ENCODE peak calls at places on chromosomes 16 and 17, in eight cellular contexts. One of them, this sample, is unnamed.

GRCh38 chr16:86224629-86225028 is 285.7 kb upstream of the FOXF1 start:
- DNase-seq in cardiac muscle cell: no peak
- DNase-seq in left lung: no peak
- DNase-seq in SK-N-SH: no peak
- DNase-seq in right lobe of liver: no peak
- DNase-seq in coronary artery: no peak
- DNase-seq in mesendoderm: no peak
- DNase-seq in body of pancreas: no peak
- DNase-seq in this sample: no peak

GRCh38 chr16:28149016-28149888 is 62.5 kb downstream of the XPO6 start:
- DNase-seq in cardiac muscle cell: peak; percentile 15
- DNase-seq in left lung: no peak
- DNase-seq in SK-N-SH: no peak
- DNase-seq in right lobe of liver: no peak
- DNase-seq in coronary artery: no peak
- DNase-seq in mesendoderm: no peak
- DNase-seq in body of pancreas: no peak
- DNase-seq in this sample: no peak

GRCh38 chr17:80036715-80037477 is 454 bp downstream of the CCDC40 start:
- DNase-seq in cardiac muscle cell: no peak
- DNase-seq in left lung: no peak
- DNase-seq in SK-N-SH: peak; percentile 92
- DNase-seq in right lobe of liver: no peak
- DNase-seq in coronary artery: no peak
- DNase-seq in mesendoderm: peak; percentile 90
- DNase-seq in body of pancreas: peak; percentile 44
- DNase-seq in this sample: peak; percentile 31

GRCh38 chr17:60303406-60304099 is 88.4 kb downstream of the USP32 start:
- DNase-seq in cardiac muscle cell: peak; percentile 15
- DNase-seq in left lung: no peak
- DNase-seq in SK-N-SH: no peak
- DNase-seq in right lobe of liver: no peak
- DNase-seq in coronary artery: no peak
- DNase-seq in mesendoderm: no peak
- DNase-seq in body of pancreas: no peak
- DNase-seq in this sample: no peak

GRCh38 chr17:66717680-66718079 is 117.2 kb upstream of the CACNG5 start:
- DNase-seq in cardiac muscle cell: no peak
- DNase-seq in left lung: no peak
- DNase-seq in SK-N-SH: no peak
- DNase-seq in right lobe of liver: no peak
- DNase-seq in coronary artery: no peak
- DNase-seq in mesendoderm: peak; percentile 44
- DNase-seq in body of pancreas: peak; percentile 91
- DNase-seq in this sample: no peak

GRCh38 chr17:63290784-63291183 is 155.3 kb downstream of the CYB561 start:
- DNase-seq in cardiac muscle cell: no peak
- DNase-seq in left lung: no peak
- DNase-seq in SK-N-SH: no peak
- DNase-seq in right lobe of liver: no peak
- DNase-seq in coronary artery: no peak
- DNase-seq in mesendoderm: no peak
- DNase-seq in body of pancreas: no peak
- DNase-seq in this sample: no peak

GRCh38 chr16:11476676-11477075 is 110.0 kb downstream of the LITAF start:
- DNase-seq in cardiac muscle cell: no peak
- DNase-seq in left lung: no peak
- DNase-seq in SK-N-SH: no peak
- DNase-seq in right lobe of liver: no peak
- DNase-seq in coronary artery: no peak
- DNase-seq in mesendoderm: no peak
- DNase-seq in body of pancreas: no peak
- DNase-seq in this sample: no peak

GRCh38 chr17:29107933-29108805 is 65.2 kb downstream of the PIPOX start:
- DNase-seq in cardiac muscle cell: no peak
- DNase-seq in left lung: no peak
- DNase-seq in SK-N-SH: peak; percentile 86
- DNase-seq in right lobe of liver: peak; percentile 86
- DNase-seq in coronary artery: no peak
- DNase-seq in mesendoderm: peak; percentile 44
- DNase-seq in body of pancreas: peak; percentile 96
- DNase-seq in this sample: no peak

GRCh38 chr17:8384801-8385335 is 1.9 kb upstream of the RPL26 start:
- DNase-seq in cardiac muscle cell: peak; percentile 86
- DNase-seq in left lung: no peak
- DNase-seq in SK-N-SH: no peak
- DNase-seq in right lobe of liver: no peak
- DNase-seq in coronary artery: no peak
- DNase-seq in mesendoderm: peak; percentile 100
- DNase-seq in body of pancreas: no peak
- DNase-seq in this sample: no peak

GRCh38 chr16:4615389-4616046 is 830 bp upstream of the UBALD1 start:
- DNase-seq in cardiac muscle cell: no peak
- DNase-seq in left lung: no peak
- DNase-seq in SK-N-SH: no peak
- DNase-seq in right lobe of liver: peak; percentile 50
- DNase-seq in coronary artery: no peak
- DNase-seq in mesendoderm: no peak
- DNase-seq in body of pancreas: no peak
- DNase-seq in this sample: no peak

GRCh38 chr17:71180801-71181385 is 939.9 kb upstream of the SOX9 start:
- DNase-seq in cardiac muscle cell: peak; percentile 63
- DNase-seq in left lung: no peak
- DNase-seq in SK-N-SH: peak; percentile 33
- DNase-seq in right lobe of liver: no peak
- DNase-seq in coronary artery: no peak
- DNase-seq in mesendoderm: no peak
- DNase-seq in body of pancreas: peak; percentile 72
- DNase-seq in this sample: no peak

GRCh38 chr16:8899709-8900317 is 17.7 kb downstream of the LITAFD start:
- DNase-seq in cardiac muscle cell: no peak
- DNase-seq in left lung: no peak
- DNase-seq in SK-N-SH: no peak
- DNase-seq in right lobe of liver: no peak
- DNase-seq in coronary artery: no peak
- DNase-seq in mesendoderm: peak; percentile 35
- DNase-seq in body of pancreas: no peak
- DNase-seq in this sample: no peak

GRCh38 chr16:29877266-29877961 is 14.4 kb upstream of the CDIPT start:
- DNase-seq in cardiac muscle cell: peak; percentile 55
- DNase-seq in left lung: no peak
- DNase-seq in SK-N-SH: peak; percentile 78
- DNase-seq in right lobe of liver: no peak
- DNase-seq in coronary artery: no peak
- DNase-seq in mesendoderm: peak; percentile 99
- DNase-seq in body of pancreas: peak; percentile 37
- DNase-seq in this sample: peak; percentile 24

GRCh38 chr16:65521685-65522338 is 399.9 kb upstream of the CDH11 start:
- DNase-seq in cardiac muscle cell: peak; percentile 51
- DNase-seq in left lung: no peak
- DNase-seq in SK-N-SH: no peak
- DNase-seq in right lobe of liver: no peak
- DNase-seq in coronary artery: no peak
- DNase-seq in mesendoderm: peak; percentile 27
- DNase-seq in body of pancreas: no peak
- DNase-seq in this sample: no peak

GRCh38 chr16:2474877-2475412 is at the start of gene TBC1D24:
- DNase-seq in cardiac muscle cell: peak; percentile 86
- DNase-seq in left lung: peak; percentile 97
- DNase-seq in SK-N-SH: peak; percentile 100
- DNase-seq in right lobe of liver: peak; percentile 90
- DNase-seq in coronary artery: peak; percentile 86
- DNase-seq in mesendoderm: peak; percentile 82
- DNase-seq in body of pancreas: peak; percentile 88
- DNase-seq in this sample: peak; percentile 76

GRCh38 chr17:41796066-41796895 is 9.8 kb upstream of the JUP start:
- DNase-seq in cardiac muscle cell: no peak
- DNase-seq in left lung: no peak
- DNase-seq in SK-N-SH: no peak
- DNase-seq in right lobe of liver: no peak
- DNase-seq in coronary artery: peak; percentile 59
- DNase-seq in mesendoderm: no peak
- DNase-seq in body of pancreas: no peak
- DNase-seq in this sample: no peak

GRCh38 chr17:78343433-78344201 is 16.3 kb downstream of the SOCS3 start:
- DNase-seq in cardiac muscle cell: no peak
- DNase-seq in left lung: peak; percentile 92
- DNase-seq in SK-N-SH: no peak
- DNase-seq in right lobe of liver: peak; percentile 65
- DNase-seq in coronary artery: no peak
- DNase-seq in mesendoderm: no peak
- DNase-seq in body of pancreas: peak; percentile 46
- DNase-seq in this sample: peak; percentile 88

GRCh38 chr16:22625948-22626347 is 115.3 kb downstream of the NPIPB5 start:
- DNase-seq in cardiac muscle cell: no peak
- DNase-seq in left lung: no peak
- DNase-seq in SK-N-SH: no peak
- DNase-seq in right lobe of liver: no peak
- DNase-seq in coronary artery: no peak
- DNase-seq in mesendoderm: no peak
- DNase-seq in body of pancreas: no peak
- DNase-seq in this sample: no peak

GRCh38 chr16:825298-826061 is 24.9 kb upstream of the GNG13 start:
- DNase-seq in cardiac muscle cell: no peak
- DNase-seq in left lung: no peak
- DNase-seq in SK-N-SH: peak; percentile 77
- DNase-seq in right lobe of liver: no peak
- DNase-seq in coronary artery: no peak
- DNase-seq in mesendoderm: no peak
- DNase-seq in body of pancreas: no peak
- DNase-seq in this sample: no peak
- H3K27ac ChIP-seq in cardiac muscle cell: no peak overlapping the region
- H3K27ac ChIP-seq in left lung: no peak overlapping the region
- H3K27ac ChIP-seq in SK-N-SH: no peak overlapping the region
- H3K27ac ChIP-seq in right lobe of liver: no peak overlapping the region
- H3K27ac ChIP-seq in coronary artery: no peak overlapping the region
- H3K27ac ChIP-seq in mesendoderm: no peak overlapping the region
- H3K27ac ChIP-seq in body of pancreas: no peak overlapping the region
- H3K27ac ChIP-seq in this sample: no peak overlapping the region

DNA sequence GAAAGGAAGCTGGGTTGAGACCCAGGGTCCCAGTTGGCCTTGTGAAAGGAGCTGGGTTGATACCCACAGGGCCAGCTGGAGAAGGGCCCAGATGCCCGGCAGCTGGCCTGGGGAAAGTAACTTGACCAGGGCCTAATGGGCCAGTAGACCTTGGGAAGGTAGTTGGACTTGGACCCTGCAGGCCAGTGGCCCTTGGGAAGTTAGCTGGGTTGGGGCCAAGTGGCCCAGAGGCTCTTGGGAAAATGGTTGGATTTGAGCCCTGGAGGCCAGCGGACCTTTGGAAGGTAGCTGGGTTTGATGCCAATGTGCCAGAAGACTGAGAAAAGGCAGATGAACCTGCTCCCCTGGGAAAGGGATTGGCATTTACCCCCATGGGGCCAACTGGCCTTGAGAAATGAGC is 13.4 kb downstream of the CHTF8 start:
- DNase-seq in cardiac muscle cell: no peak
- DNase-seq in left lung: no peak
- DNase-seq in SK-N-SH: no peak
- DNase-seq in right lobe of liver: peak; percentile 76
- DNase-seq in coronary artery: no peak
- DNase-seq in mesendoderm: no peak
- DNase-seq in body of pancreas: peak; percentile 82
- DNase-seq in this sample: no peak
- H3K4me3 ChIP-seq in cardiac muscle cell: no peak overlapping the region
- H3K4me3 ChIP-seq in left lung: no peak overlapping the region
- H3K4me3 ChIP-seq in SK-N-SH: no peak overlapping the region
- H3K4me3 ChIP-seq in right lobe of liver: no peak overlapping the region
- H3K4me3 ChIP-seq in coronary artery: no peak overlapping the region
- H3K4me3 ChIP-seq in mesendoderm: no peak overlapping the region
- H3K4me3 ChIP-seq in body of pancreas: no peak overlapping the region
- H3K4me3 ChIP-seq in this sample: no peak overlapping the region

GRCh38 chr17:7354262-7354781 is 634 bp upstream of the TMEM95 start:
- DNase-seq in cardiac muscle cell: peak; percentile 26
- DNase-seq in left lung: peak; percentile 27
- DNase-seq in SK-N-SH: no peak
- DNase-seq in right lobe of liver: no peak
- DNase-seq in coronary artery: no peak
- DNase-seq in mesendoderm: peak; percentile 52
- DNase-seq in body of pancreas: no peak
- DNase-seq in this sample: no peak

GRCh38 chr17:7357381-7357780 is 2.4 kb downstream of the TMEM95 start:
- DNase-seq in cardiac muscle cell: no peak
- DNase-seq in left lung: no peak
- DNase-seq in SK-N-SH: no peak
- DNase-seq in right lobe of liver: no peak
- DNase-seq in coronary artery: no peak
- DNase-seq in mesendoderm: no peak
- DNase-seq in body of pancreas: no peak
- DNase-seq in this sample: no peak

GRCh38 chr17:7355053-7355452 is at the start of gene TMEM95:
- DNase-seq in cardiac muscle cell: no peak
- DNase-seq in left lung: peak; percentile 79
- DNase-seq in SK-N-SH: no peak
- DNase-seq in right lobe of liver: no peak
- DNase-seq in coronary artery: no peak
- DNase-seq in mesendoderm: no peak
- DNase-seq in body of pancreas: no peak
- DNase-seq in this sample: no peak

GRCh38 chr17:7356072-7356549 is 1.2 kb downstream of the TMEM95 start:
- DNase-seq in cardiac muscle cell: peak; percentile 78
- DNase-seq in left lung: peak; percentile 97
- DNase-seq in SK-N-SH: peak; percentile 91
- DNase-seq in right lobe of liver: peak; percentile 87
- DNase-seq in coronary artery: no peak
- DNase-seq in mesendoderm: peak; percentile 91
- DNase-seq in body of pancreas: peak; percentile 86
- DNase-seq in this sample: peak; percentile 77

GRCh38 chr17:7356779-7357178 is 1.8 kb downstream of the TMEM95 start:
- DNase-seq in cardiac muscle cell: no peak
- DNase-seq in left lung: no peak
- DNase-seq in SK-N-SH: no peak
- DNase-seq in right lobe of liver: no peak
- DNase-seq in coronary artery: no peak
- DNase-seq in mesendoderm: no peak
- DNase-seq in body of pancreas: no peak
- DNase-seq in this sample: no peak
- H3K27ac ChIP-seq in cardiac muscle cell: no peak overlapping the region
- H3K27ac ChIP-seq in left lung: no peak overlapping the region
- H3K27ac ChIP-seq in SK-N-SH: no peak overlapping the region
- H3K27ac ChIP-seq in right lobe of liver: no peak overlapping the region
- H3K27ac ChIP-seq in coronary artery: peak overlapping the region; percentile 39
- H3K27ac ChIP-seq in mesendoderm: no peak overlapping the region
- H3K27ac ChIP-seq in body of pancreas: no peak overlapping the region
- H3K27ac ChIP-seq in this sample: no peak overlapping the region

DNA sequence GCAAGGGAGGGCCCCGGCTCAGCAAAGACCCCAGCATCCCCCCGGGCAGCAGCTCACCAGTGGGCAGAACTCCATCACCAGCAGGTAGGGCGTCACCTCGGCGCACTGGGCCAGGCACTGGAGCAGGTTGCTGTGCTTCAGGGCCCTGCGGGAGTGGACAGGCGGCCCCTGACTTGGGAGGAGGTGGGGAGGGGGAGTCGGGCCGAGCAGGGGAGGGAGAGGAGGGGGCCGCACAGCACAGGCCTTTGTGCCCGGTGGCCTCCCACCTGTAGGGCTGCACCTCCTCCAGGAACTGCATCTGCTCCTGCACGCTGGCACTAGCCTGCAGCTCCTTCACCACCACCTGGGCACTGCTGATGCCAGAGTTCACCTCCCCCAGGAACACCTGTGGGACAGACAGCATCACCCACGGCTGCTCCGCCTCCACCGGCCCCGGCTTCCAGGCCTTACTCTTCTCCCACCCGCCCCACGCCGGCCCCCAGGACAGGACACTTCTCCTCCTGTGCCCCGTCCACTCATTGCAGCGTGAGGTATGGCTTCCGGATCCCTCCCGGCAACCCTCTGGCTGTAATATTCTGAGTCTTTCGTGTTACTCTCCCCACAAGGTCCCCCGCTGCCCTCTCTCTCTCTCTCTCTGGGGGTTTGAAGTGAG is 37.7 kb upstream of the PVALEF start:
- DNase-seq in cardiac muscle cell: no peak
- DNase-seq in left lung: no peak
- DNase-seq in SK-N-SH: no peak
- DNase-seq in right lobe of liver: no peak
- DNase-seq in coronary artery: no peak
- DNase-seq in mesendoderm: no peak
- DNase-seq in body of pancreas: no peak
- DNase-seq in this sample: no peak
- H3K4me3 ChIP-seq in cardiac muscle cell: no peak overlapping the region
- H3K4me3 ChIP-seq in left lung: no peak overlapping the region
- H3K4me3 ChIP-seq in SK-N-SH: no peak overlapping the region
- H3K4me3 ChIP-seq in right lobe of liver: no peak overlapping the region
- H3K4me3 ChIP-seq in coronary artery: peak overlapping the region; percentile 35
- H3K4me3 ChIP-seq in mesendoderm: no peak overlapping the region
- H3K4me3 ChIP-seq in body of pancreas: no peak overlapping the region
- H3K4me3 ChIP-seq in this sample: no peak overlapping the region

This sample was measured in CD8-positive, alpha-beta T cell.